ENCODE peak calls at places on chromosomes 7 and 10, in nine cellular contexts. W is GM18507; E is sciatic nerve; O is non-pigmented ciliary epithelial cell; B is keratinocyte; Q is naive thymus-derived CD8-positive, alpha-beta T cell; J is posterior cingulate gyrus; H is NCI-H446; K is NCI-H1694 treated with DMSO at 0.1 percent for 48 hours. I is an unnamed sample.

GRCh38 chr10:107232013-107232412 is 67.5 kb upstream of the SORCS1 start:
- DNase-seq in W (no peak), E (no peak), H (no peak), J (no peak), B (no peak), K (no peak), O (no peak), Q (no peak), I (no peak)

GRCh38 chr10:62323751-62324150 is 50.4 kb upstream of the ZNF365 start:
- DNase-seq in W (no peak), H (no peak), K (no peak), E (no peak), J (no peak), Q (no peak), B (no peak), O (no peak), I (no peak)

GRCh38 chr10:4028027-4028471 is 243.0 kb upstream of the KLF6 start:
- DNase-seq in Q (no peak), H (peak), W (no peak), J (no peak), E (no peak), K (no peak), O (no peak), B (no peak), I (no peak)

GRCh38 chr10:104515670-104516199 is 125.4 kb upstream of the SORCS3 start:
- DNase-seq in K (no peak), W (no peak), Q (no peak), B (no peak), J (no peak), O (no peak), H (no peak), E (no peak), I (no peak)

GRCh38 chr10:124686707-124687376 is 57.3 kb downstream of the FAM53B start:
- DNase-seq in W (no peak), J (peak), E (peak), B (no peak), H (no peak), K (no peak), Q (no peak), O (no peak), I (no peak)

GRCh38 chr10:99758241-99758891 is 24.1 kb upstream of the ABCC2 start:
- DNase-seq in O (no peak), B (no peak), E (no peak), Q (no peak), W (no peak), J (no peak), K (no peak), H (no peak), I (no peak)

GRCh38 chr10:369441-370221 is 234.4 kb downstream of the ZMYND11 start:
- DNase-seq in H (no peak), Q (peak), W (no peak), B (no peak), K (no peak), O (peak), E (no peak), J (no peak), I (no peak)

GRCh38 chr10:75695994-75696393 is 264.6 kb downstream of the LRMDA start:
- DNase-seq in B (no peak), H (no peak), K (no peak), J (no peak), W (no peak), E (no peak), O (no peak), Q (no peak), I (no peak)

GRCh38 chr10:90288403-90288933 is 569.4 kb downstream of the HTR7 start:
- DNase-seq in O (no peak), W (no peak), E (no peak), J (no peak), K (no peak), Q (no peak), B (no peak), H (no peak), I (no peak)

GRCh38 chr10:71141528-71141927 is 70.8 kb upstream of the UNC5B start:
- DNase-seq in H (no peak), J (no peak), B (no peak), O (no peak), Q (no peak), W (no peak), E (no peak), K (no peak), I (no peak)

GRCh38 chr7:45070254-45070642 is 18.5 kb downstream of the NACAD start:
- DNase-seq in Q (no peak), O (no peak), E (no peak), B (no peak), H (peak), K (peak), W (no peak), J (no peak), I (no peak)